ENCODE peak calls at places on chromosomes 7 and 10, in four cellular contexts. U is HepG2, K is H1, A is GM12878. C is an unnamed sample.

GRCh38 chr7:157394246-157395191 is 57.7 kb downstream of the DNAJB6 start:
- DNase-seq in A (no peak), K (no peak), U (no peak), C (no peak)

GRCh38 chr7:141709749-141710148 is 1.6 kb downstream of the WEE2 start:
- DNase-seq in K (no peak), U (no peak), A (no peak), C (no peak)

GRCh38 chr7:129803546-129804081 is 149.1 kb downstream of the UBE2H start:
- DNase-seq in U (no peak), A (no peak), K (no peak), C (no peak)

GRCh38 chr10:117663750-117664149 is 121.2 kb downstream of the EMX2 start:
- DNase-seq in U (peak), K (no peak), A (peak), C (no peak)

GRCh38 chr7:121994625-121995410 is 121.9 kb downstream of the PTPRZ1 start:
- DNase-seq in A (no peak), U (peak), K (peak), C (peak)

GRCh38 chr7:153401795-153402720 is 642.5 kb downstream of the ACTR3B start:
- DNase-seq in U (no peak), K (no peak), A (no peak), C (no peak)

GRCh38 chr7:95871078-95871848 is 98.9 kb downstream of the DYNC1I1 start:
- DNase-seq in K (peak), A (no peak), U (peak), C (peak)

GRCh38 chr7:144027974-144028373 is 20.8 kb upstream of the OR2A5 start:
- DNase-seq in A (no peak), K (no peak), U (no peak), C (no peak)

GRCh38 chr7:149125189-149125863 is 798 bp downstream of the ZNF425 start:
- DNase-seq in A (no peak), U (no peak), K (peak), C (no peak)

GRCh38 chr10:83076443-83076842 is 1062.9 kb upstream of the GHITM start:
- DNase-seq in U (no peak), A (no peak), K (no peak), C (no peak)

GRCh38 chr10:5390607-5391205 is 13.9 kb downstream of the TUBAL3 start:
- DNase-seq in K (no peak), A (no peak), U (no peak), C (no peak)

GRCh38 chr7:3285652-3286051 is 15.4 kb upstream of the SDK1 start:
- DNase-seq in U (no peak), K (no peak), A (no peak), C (no peak)

GRCh38 chr7:31642681-31643115 is 44.3 kb upstream of the PPP1R17 start:
- DNase-seq in K (no peak), U (no peak), A (no peak), C (no peak)

GRCh38 chr7:1274876-1275684 is 42.4 kb downstream of the UNCX start:
- DNase-seq in A (no peak), K (no peak), U (no peak), C (no peak)

GRCh38 chr7:1276626-1277175 is 44.0 kb downstream of the UNCX start:
- DNase-seq in K (no peak), A (no peak), U (no peak), C (no peak)

GRCh38 chr7:1278543-1278942 is 45.9 kb downstream of the UNCX start:
- DNase-seq in A (no peak), U (no peak), K (no peak), C (no peak)

GRCh38 chr7:1274121-1274875 is 41.6 kb downstream of the UNCX start:
- DNase-seq in K (no peak), U (no peak), A (no peak), C (no peak)

GRCh38 chr7:1275685-1276424 is 43.2 kb downstream of the UNCX start:
- DNase-seq in U (no peak), A (no peak), K (no peak), C (no peak)
- TF ChIP-seq SUZ12 in U (no peak), A (no peak), K (no peak), C (no peak)

DNA sequence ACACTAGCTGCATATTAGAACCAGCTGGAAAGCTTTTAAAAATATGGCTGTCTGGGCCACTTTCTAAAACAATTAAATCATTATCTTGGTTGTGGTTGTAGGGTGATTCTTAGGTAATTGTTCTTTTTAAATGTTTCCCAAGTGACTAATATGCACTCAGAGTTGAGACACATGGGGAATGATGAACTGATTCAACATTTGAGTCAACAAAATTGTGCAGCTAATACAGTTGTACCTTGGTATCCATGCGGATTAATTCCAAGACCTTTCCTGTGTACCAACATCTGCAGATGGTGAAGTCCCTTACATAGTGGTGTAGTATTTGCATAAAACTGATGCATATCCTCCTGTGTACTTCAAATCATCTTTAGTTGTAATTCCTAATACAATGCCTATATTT is 242.2 kb downstream of the ATRNL1 start:
- DNase-seq in U (no peak), A (no peak), K (no peak), C (no peak)
- TF ChIP-seq YY1 in U (no peak), A (no peak), K (no peak), C (no peak)

GRCh38 chr10:126223512-126224067 is 164.7 kb downstream of the ADAM12 start:
- DNase-seq in A (no peak), K (no peak), U (no peak), C (no peak)
- TF ChIP-seq SUZ12 in A (no peak), K (no peak), U (no peak), C (no peak)

GRCh38 chr10:58665361-58665760 is 152.7 kb downstream of the BICC1 start:
- DNase-seq in A (no peak), K (no peak), U (no peak), C (no peak)

GRCh38 chr10:58661902-58662301 is 149.2 kb downstream of the BICC1 start:
- DNase-seq in K (no peak), U (no peak), A (no peak), C (no peak)

GRCh38 chr10:58662314-58662713 is 149.6 kb downstream of the BICC1 start:
- DNase-seq in A (no peak), K (no peak), U (peak), C (no peak)

GRCh38 chr10:58660577-58661255 is 148.0 kb downstream of the BICC1 start:
- DNase-seq in A (no peak), K (no peak), U (no peak), C (no peak)

GRCh38 chr10:58661336-58661735 is 148.7 kb downstream of the BICC1 start:
- DNase-seq in U (no peak), A (no peak), K (no peak), C (no peak)
- TF ChIP-seq YY1 in U (no peak), A (no peak), K (no peak), C (no peak)

GRCh38 chr10:119702482-119703041 is 23.3 kb upstream of the INPP5F start:
- DNase-seq in K (no peak), U (no peak), A (no peak), C (no peak)
- TF ChIP-seq SUZ12 in K (no peak), U (no peak), A (no peak), C (no peak)

DNA sequence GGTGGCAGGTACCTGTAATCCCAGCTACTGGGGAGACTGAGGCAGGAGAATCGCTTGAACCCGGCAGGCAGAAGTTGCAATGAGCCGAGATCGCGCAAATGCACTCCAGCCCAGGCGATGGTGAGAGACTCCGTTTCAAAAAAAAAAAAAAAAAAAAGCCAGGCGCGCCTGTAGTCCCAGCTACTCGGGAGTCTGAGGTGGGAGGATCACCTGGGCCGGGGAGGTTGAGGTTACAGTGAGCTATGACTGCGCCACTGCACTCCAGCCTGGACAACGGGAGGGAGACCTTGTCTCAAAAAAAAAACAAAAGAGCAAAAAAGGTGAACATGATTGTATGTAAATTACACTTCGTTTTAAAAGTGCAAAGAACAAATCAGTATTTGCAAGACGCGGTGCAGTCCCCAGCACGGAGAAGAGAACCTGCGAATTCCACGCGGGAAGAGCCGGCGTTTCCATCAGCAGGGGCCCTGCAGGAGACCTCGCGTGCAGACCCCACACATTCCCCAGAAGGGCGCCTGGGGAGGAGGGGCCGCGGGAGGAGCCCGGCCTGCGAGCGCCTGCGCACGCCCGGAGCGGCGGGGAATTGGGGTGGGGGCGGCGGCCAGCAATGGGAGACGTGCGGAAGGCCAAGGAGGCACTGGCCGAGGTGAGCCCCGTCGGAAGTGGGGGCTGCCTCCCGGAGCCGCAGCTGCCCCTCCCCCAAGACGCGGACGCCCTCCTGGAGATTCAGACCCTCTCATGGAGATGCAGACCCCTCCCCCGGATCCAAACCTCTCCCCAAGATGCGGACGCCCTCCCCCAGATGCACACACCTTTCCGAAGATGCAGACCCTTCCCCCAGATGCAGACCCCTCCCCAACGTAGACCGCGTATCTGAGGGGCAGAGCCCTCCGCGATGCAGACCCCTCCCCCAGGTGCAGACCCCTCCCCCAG is 16.7 kb upstream of the SUN1 start:
- DNase-seq in K (peak), U (no peak), A (no peak), C (peak)
- TF ChIP-seq YY1 in K (peak), U (no peak), A (no peak), C (no peak)

GRCh38 chr7:66539264-66539623 is 89.4 kb upstream of the KCTD7 start:
- DNase-seq in A (no peak), K (no peak), U (no peak), C (no peak)

GRCh38 chr7:66537876-66538275 is 90.8 kb upstream of the KCTD7 start:
- DNase-seq in A (no peak), U (no peak), K (no peak), C (no peak)

GRCh38 chr7:66542049-66542448 is 86.6 kb upstream of the KCTD7 start:
- DNase-seq in K (no peak), U (no peak), A (no peak), C (no peak)

GRCh38 chr7:66539948-66540375 is 88.7 kb upstream of the KCTD7 start:
- DNase-seq in U (peak), A (no peak), K (no peak), C (no peak)

GRCh38 chr7:66542528-66543373 is 85.9 kb upstream of the KCTD7 start:
- DNase-seq in A (no peak), K (no peak), U (no peak), C (no peak)
- TF ChIP-seq SUZ12 in A (no peak), K (no peak), U (no peak), C (no peak)

GRCh38 chr7:4787541-4787940 is 12.1 kb downstream of the AP5Z1 start:
- DNase-seq in K (no peak), U (no peak), A (no peak), C (no peak)
- TF ChIP-seq YY1 in K (no peak), U (no peak), A (no peak), C (no peak)

DNA sequence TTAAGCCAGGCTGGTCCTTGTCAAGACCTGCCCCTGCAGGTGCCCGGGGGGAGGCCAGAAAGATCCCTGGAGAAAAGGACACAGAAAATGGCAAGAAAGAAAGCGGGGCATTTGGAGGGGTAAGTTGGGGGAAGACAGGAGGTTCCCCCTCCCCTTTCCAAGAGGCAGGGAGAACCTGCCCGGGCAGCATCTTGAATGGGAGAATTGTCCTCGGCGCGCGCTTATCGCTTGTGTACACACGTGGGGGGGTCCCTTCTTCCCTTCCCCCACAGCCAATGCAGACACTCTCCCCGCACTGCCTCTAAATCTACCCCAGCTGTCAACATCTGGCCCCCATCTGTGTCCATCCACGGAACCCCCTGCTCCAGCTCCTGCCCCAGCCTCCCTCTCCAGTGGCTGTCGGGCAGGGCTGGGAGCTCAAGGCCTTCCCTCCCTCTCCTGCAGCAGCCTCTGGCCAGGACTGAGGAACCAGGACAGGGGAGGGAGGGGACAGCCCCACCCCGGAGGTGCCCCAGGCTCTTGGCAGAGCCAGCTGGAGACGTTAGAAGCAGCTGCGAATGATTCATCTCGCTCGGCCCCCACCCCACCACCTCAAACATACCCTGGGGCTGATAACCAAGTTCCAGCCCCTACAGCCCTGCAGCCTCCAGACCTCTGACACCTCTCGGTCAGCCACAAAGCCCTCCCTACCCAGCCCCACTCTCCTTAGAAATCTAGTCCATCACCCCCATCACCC is 25.3 kb downstream of the EPHB4 start:
- DNase-seq in K (peak), U (peak), A (no peak), C (no peak)
- TF ChIP-seq SUZ12 in K (no peak), U (no peak), A (no peak), C (no peak)

GRCh38 chr10:43046288-43046991 is 30.4 kb upstream of the RET start:
- DNase-seq in K (no peak), A (no peak), U (no peak), C (no peak)

GRCh38 chr10:43045631-43046287 is 31.1 kb upstream of the RET start:
- DNase-seq in U (no peak), A (no peak), K (no peak), C (no peak)

GRCh38 chr10:43044444-43045245 is 32.2 kb upstream of the RET start:
- DNase-seq in K (peak), A (no peak), U (no peak), C (no peak)

GRCh38 chr10:43043773-43044394 is 33.0 kb upstream of the RET start:
- DNase-seq in K (peak), A (no peak), U (no peak), C (no peak)

GRCh38 chr10:43045246-43045621 is 31.6 kb upstream of the RET start:
- DNase-seq in A (no peak), U (no peak), K (no peak), C (no peak)
- TF ChIP-seq YY1 in A (no peak), U (no peak), K (no peak), C (no peak)

C was measured in NT2/D1.